ENCODE peak calls at places on chromosomes 2 and 18, in eight cellular contexts. F is spleen; T is AG04450; U is MM.1S; I is CD8-positive, alpha-beta T cell; Y is thyroid gland; W is tibial artery; E is effector memory CD4-positive, alpha-beta T cell. D is an unnamed sample.

GRCh38 chr2:150689600-150689999 is 202.1 kb upstream of the RND3 start:
- DNase-seq in F (no peak), T (no peak), U (no peak), I (no peak), Y (no peak), W (no peak), E (no peak), D (no peak)

GRCh38 chr2:29462293-29462692 is 347.1 kb downstream of the CLIP4 start:
- DNase-seq in F (no peak), T (no peak), U (no peak), I (no peak), Y (no peak), W (no peak), E (no peak), D (peak)

GRCh38 chr18:39296293-39296888 is 1730.8 kb upstream of the CELF4 start:
- DNase-seq in F (no peak), T (no peak), U (no peak), I (no peak), Y (no peak), W (no peak), E (no peak), D (no peak)

GRCh38 chr18:62458346-62458745 is 64.5 kb upstream of the ZCCHC2 start:
- DNase-seq in F (no peak), T (no peak), U (no peak), I (no peak), Y (no peak), W (no peak), E (no peak), D (no peak)

GRCh38 chr2:67883316-67884080 is 179.3 kb downstream of the C1D start:
- DNase-seq in F (no peak), T (no peak), U (no peak), I (no peak), Y (no peak), W (no peak), E (no peak), D (no peak)

GRCh38 chr18:56107821-56108485 is 520.0 kb upstream of the TCF4 start:
- DNase-seq in F (no peak), T (no peak), U (no peak), I (no peak), Y (no peak), W (no peak), E (no peak), D (peak)

GRCh38 chr2:240981273-240981672 is 17.1 kb upstream of the SNED1 start:
- DNase-seq in F (peak), T (no peak), U (no peak), I (no peak), Y (peak), W (peak), E (no peak), D (peak)

GRCh38 chr18:43108882-43109281 is 6.6 kb downstream of the RIT2 start:
- DNase-seq in F (no peak), T (no peak), U (no peak), I (no peak), Y (no peak), W (no peak), E (no peak), D (no peak)

GRCh38 chr2:228048838-228049490 is 132.5 kb downstream of the SPHKAP start:
- DNase-seq in F (no peak), T (no peak), U (peak), I (no peak), Y (no peak), W (no peak), E (no peak), D (peak)

GRCh38 chr2:223586261-223586660 is 15.9 kb downstream of the SCG2 start:
- DNase-seq in F (no peak), T (peak), U (no peak), I (no peak), Y (no peak), W (no peak), E (no peak), D (peak)

GRCh38 chr2:159557437-159558034 is 58.8 kb downstream of the BAZ2B start:
- DNase-seq in F (no peak), T (no peak), U (no peak), I (no peak), Y (no peak), W (no peak), E (no peak), D (no peak)

GRCh38 chr2:235468978-235469694 is 24.7 kb upstream of the AGAP1 start:
- DNase-seq in F (no peak), T (peak), U (no peak), I (no peak), Y (peak), W (peak), E (no peak), D (peak)

GRCh38 chr2:190170673-190171072 is 108.1 kb upstream of the MSTN start:
- DNase-seq in F (no peak), T (no peak), U (no peak), I (no peak), Y (no peak), W (no peak), E (no peak), D (no peak)

GRCh38 chr2:190177249-190177648 is 114.7 kb upstream of the MSTN start:
- DNase-seq in F (no peak), T (no peak), U (no peak), I (no peak), Y (no peak), W (no peak), E (no peak), D (no peak)

GRCh38 chr2:190178066-190178722 is 115.7 kb upstream of the MSTN start:
- DNase-seq in F (no peak), T (no peak), U (no peak), I (no peak), Y (no peak), W (no peak), E (no peak), D (no peak)

GRCh38 chr2:190169221-190170072 is 106.9 kb upstream of the MSTN start:
- DNase-seq in F (no peak), T (no peak), U (no peak), I (no peak), Y (no peak), W (no peak), E (no peak), D (no peak)

DNA sequence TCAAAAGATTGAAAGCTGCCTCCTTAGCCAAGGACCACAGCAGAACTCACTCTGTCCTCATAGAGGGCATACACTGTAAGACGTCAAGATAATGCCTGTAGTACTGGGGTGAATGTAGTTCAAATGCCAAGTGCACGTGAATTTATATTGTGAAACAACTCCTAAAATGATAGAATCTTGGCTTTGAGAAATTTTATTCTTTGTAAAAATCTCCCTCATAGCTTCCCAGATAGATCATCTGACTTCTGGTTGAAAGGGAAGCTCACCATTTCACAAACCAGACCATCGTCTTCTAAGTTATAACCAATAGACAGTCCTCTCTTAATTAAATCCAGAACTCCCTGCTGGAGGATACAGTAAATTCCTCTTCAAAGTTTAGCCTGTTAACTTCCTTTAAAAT is 110.9 kb upstream of the MSTN start:
- DNase-seq in F (no peak), T (no peak), U (no peak), I (no peak), Y (no peak), W (no peak), E (no peak), D (no peak)
- H3K27ac ChIP-seq in F (no peak), T (no peak), U (no peak), I (no peak), Y (no peak), W (no peak), E (no peak), D (no peak)

GRCh38 chr2:188091235-188091634 is 200.4 kb upstream of the GULP1 start:
- DNase-seq in F (no peak), T (no peak), U (no peak), I (no peak), Y (no peak), W (no peak), E (no peak), D (no peak)
- H3K27ac ChIP-seq in F (no peak), T (no peak), U (no peak), I (no peak), Y (no peak), W (no peak), E (no peak), D (no peak)

GRCh38 chr2:37638973-37639372 is 32.5 kb downstream of the CDC42EP3 start:
- DNase-seq in F (no peak), T (no peak), U (no peak), I (no peak), Y (no peak), W (no peak), E (no peak), D (no peak)
- H3K27ac ChIP-seq in F (no peak), T (no peak), U (no peak), I (no peak), Y (no peak), W (no peak), E (no peak), D (no peak)

GRCh38 chr2:112866128-112866835 is 29.7 kb upstream of the IL1B start:
- DNase-seq in F (no peak), T (no peak), U (no peak), I (no peak), Y (no peak), W (no peak), E (no peak), D (no peak)
- H3K27ac ChIP-seq in F (no peak), T (no peak), U (no peak), I (no peak), Y (no peak), W (no peak), E (no peak), D (no peak)

GRCh38 chr18:2978208-2978607 is 34.7 kb downstream of the LPIN2 start:
- DNase-seq in F (no peak), T (no peak), U (no peak), I (no peak), Y (no peak), W (no peak), E (no peak), D (peak)

GRCh38 chr18:2976733-2977132 is 36.2 kb downstream of the LPIN2 start:
- DNase-seq in F (no peak), T (no peak), U (no peak), I (no peak), Y (no peak), W (no peak), E (no peak), D (no peak)

GRCh38 chr18:2979871-2980606 is 32.9 kb downstream of the LPIN2 start:
- DNase-seq in F (no peak), T (no peak), U (no peak), I (peak), Y (peak), W (no peak), E (no peak), D (no peak)

GRCh38 chr18:2979027-2979570 is 33.8 kb downstream of the LPIN2 start:
- DNase-seq in F (no peak), T (peak), U (no peak), I (no peak), Y (no peak), W (no peak), E (no peak), D (peak)

DNA sequence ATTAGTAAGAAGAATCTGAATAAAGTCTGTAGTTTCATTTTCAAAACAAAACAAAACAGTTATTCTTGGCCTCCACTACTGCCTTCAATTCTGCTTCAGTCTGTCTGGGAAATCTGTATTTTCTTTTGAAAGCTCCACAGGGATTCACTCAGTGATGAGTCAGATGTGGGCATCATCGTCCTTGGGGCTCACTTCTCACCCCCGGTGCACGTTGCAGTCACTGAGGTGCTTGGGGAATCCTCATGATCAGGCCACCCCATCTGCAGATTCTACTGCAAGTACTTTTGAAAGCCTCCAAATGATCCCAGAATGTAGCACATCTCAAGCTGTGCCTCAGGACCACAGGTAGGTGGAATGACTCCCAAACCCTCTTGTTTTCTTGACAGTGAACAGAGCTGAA is 34.3 kb downstream of the LPIN2 start:
- DNase-seq in F (no peak), T (peak), U (peak), I (no peak), Y (no peak), W (peak), E (peak), D (peak)
- H3K27ac ChIP-seq in F (peak), T (peak), U (peak), I (peak), Y (peak), W (peak), E (peak), D (peak)

DNA sequence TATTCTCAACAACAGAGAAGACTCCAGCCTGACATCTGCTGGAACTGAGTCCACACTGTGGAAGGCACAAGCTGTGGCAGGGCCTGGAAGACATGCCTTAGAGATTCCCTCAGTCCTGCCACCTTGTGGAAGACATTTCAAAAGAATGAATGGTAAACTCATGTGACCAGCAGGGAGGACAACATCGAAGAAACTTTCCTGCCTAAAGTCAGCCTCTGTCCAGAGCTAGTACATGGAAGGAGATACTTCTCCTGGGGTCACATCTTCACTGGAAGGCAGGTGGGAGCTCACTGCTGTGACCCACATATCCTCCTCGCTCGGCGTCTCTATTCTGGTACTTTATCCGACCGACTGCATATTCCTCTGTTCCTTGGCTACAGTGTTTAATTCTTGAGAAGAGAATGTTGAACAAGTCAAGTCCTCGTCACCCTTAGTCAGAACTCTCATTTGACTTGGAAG is 59.5 kb downstream of the PUM2 start:
- DNase-seq in F (no peak), T (peak), U (peak), I (no peak), Y (peak), W (no peak), E (no peak), D (peak)
- H3K27ac ChIP-seq in F (no peak), T (no peak), U (peak), I (no peak), Y (no peak), W (no peak), E (no peak), D (peak)

GRCh38 chr2:65374555-65374954 is 57.8 kb downstream of the SPRED2 start:
- DNase-seq in F (no peak), T (no peak), U (peak), I (no peak), Y (no peak), W (no peak), E (no peak), D (no peak)
- H3K27ac ChIP-seq in F (no peak), T (no peak), U (peak), I (no peak), Y (no peak), W (no peak), E (no peak), D (no peak)

DNA sequence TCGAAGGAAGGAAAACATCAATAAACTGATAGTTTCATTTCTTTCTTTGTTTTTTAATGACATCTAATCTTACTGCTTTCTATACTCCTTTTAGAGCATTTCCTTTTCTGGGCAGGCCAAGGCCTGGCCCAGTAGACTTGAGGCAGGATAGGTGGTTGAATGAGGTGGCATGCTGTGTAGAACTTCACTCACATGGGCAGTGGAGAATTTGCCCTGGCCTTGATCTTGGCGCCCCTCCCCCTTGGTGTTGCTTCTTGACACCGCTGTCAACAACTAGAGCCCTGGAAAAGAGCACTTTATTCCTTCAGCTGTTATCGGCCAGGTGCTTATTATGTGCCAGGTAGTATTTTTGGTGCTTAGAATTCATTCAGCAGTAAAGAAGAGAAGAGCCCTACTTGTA is 37.4 kb downstream of the XRCC5 start:
- DNase-seq in F (no peak), T (no peak), U (no peak), I (no peak), Y (no peak), W (no peak), E (no peak), D (no peak)
- H3K27ac ChIP-seq in F (no peak), T (no peak), U (no peak), I (no peak), Y (no peak), W (no peak), E (no peak), D (no peak)

DNA sequence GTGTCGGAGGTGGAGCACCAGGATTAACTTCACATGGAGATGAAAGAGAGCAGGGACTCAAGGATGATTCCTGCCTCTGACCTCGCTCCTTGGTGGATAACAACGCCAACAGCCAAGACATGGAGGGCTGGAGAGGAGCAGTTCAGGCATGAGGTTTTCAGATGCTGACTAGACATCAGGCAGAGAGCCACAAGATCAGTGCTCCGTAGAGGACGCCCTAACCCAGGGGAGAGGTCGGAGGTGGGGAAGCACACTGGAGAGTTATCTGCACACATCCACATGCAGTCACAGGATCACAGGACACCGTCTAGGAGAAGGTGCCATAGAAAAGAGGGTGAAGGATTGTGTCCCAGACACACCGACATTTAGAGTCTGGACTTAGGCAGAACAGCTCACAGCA is 344.3 kb downstream of the EIPR1 start:
- DNase-seq in F (no peak), T (no peak), U (no peak), I (no peak), Y (no peak), W (no peak), E (no peak), D (no peak)
- H3K27ac ChIP-seq in F (no peak), T (no peak), U (no peak), I (no peak), Y (no peak), W (no peak), E (no peak), D (no peak)